ENCODE peak calls at places on chromosomes 4 and X, in four cellular contexts. K, Y, L and M are unnamed samples.

GRCh38 chr4:76194325-76194724 is 19.3 kb downstream of the SCARB2 start:
- DNase-seq in K (peak; percentile 98), Y (peak; percentile 33), L (peak; percentile 85), M (no peak)

GRCh38 chrX:16711219-16712115 is 1.0 kb downstream of the CTPS2 start:
- DNase-seq in K (no peak), Y (peak; percentile 10), L (peak; percentile 18), M (peak; percentile 27)

GRCh38 chr4:111943796-111944203 is 201.5 kb upstream of the FAM241A start:
- DNase-seq in K (peak; percentile 9), Y (peak; percentile 30), L (peak; percentile 47), M (no peak)

GRCh38 chrX:112163916-112164315 is 81.3 kb upstream of the TRPC5 start:
- DNase-seq in K (peak; percentile 60), Y (no peak), L (no peak), M (no peak)

GRCh38 chr4:56038763-56039162 is 90.0 kb downstream of the CEP135 start:
- DNase-seq in K (no peak), Y (no peak), L (peak; percentile 52), M (no peak)

GRCh38 chrX:152993933-152994332 is at the start of gene PNMA5:
- DNase-seq in K (no peak), Y (no peak), L (no peak), M (no peak)

GRCh38 chrX:30816079-30816478 is 73.0 kb downstream of the TAB3 start:
- DNase-seq in K (no peak), Y (no peak), L (no peak), M (no peak)

GRCh38 chr4:149638073-149638472 is 177.6 kb downstream of the IQCM start:
- DNase-seq in K (peak; percentile 80), Y (no peak), L (peak; percentile 79), M (no peak)

GRCh38 chr4:72817012-72817411 is 248.0 kb upstream of the ADAMTS3 start:
- DNase-seq in K (peak; percentile 60), Y (no peak), L (peak; percentile 18), M (no peak)

GRCh38 chrX:104280609-104281008 is 25.9 kb upstream of the ESX1 start:
- DNase-seq in K (no peak), Y (no peak), L (no peak), M (no peak)

GRCh38 chrX:46978341-46979291 is 66.4 kb downstream of the JADE3 start:
- DNase-seq in K (peak; percentile 55), Y (peak; percentile 87), L (peak; percentile 84), M (peak; percentile 79)

GRCh38 chrX:96729868-96730643 is 45.4 kb downstream of the DIAPH2 start:
- DNase-seq in K (no peak), Y (no peak), L (no peak), M (no peak)
- H3K9ac ChIP-seq in K (no peak overlapping the region), Y (no peak overlapping the region), L (no peak overlapping the region), M (no peak overlapping the region)

GRCh38 chr4:46390353-46391058 is 578 bp upstream of the GABRA2 start:
- DNase-seq in K (no peak), Y (no peak), L (no peak), M (no peak)
- H3K4me3 ChIP-seq in K (no peak overlapping the region), Y (no peak overlapping the region), L (no peak overlapping the region), M (no peak overlapping the region)

GRCh38 chr4:88870428-88870827 is 172.8 kb upstream of the NAP1L5 start:
- DNase-seq in K (no peak), Y (no peak), L (no peak), M (no peak)
- TF ChIP-seq EZH2 in K (no peak), Y (no peak), L (no peak), M (no peak)

GRCh38 chrX:154710309-154710708 is 40.6 kb downstream of the GAB3 start:
- DNase-seq in K (no peak), Y (no peak), L (no peak), M (no peak)
- H3K9ac ChIP-seq in K (no peak overlapping the region), Y (no peak overlapping the region), L (no peak overlapping the region), M (no peak overlapping the region)

DNA sequence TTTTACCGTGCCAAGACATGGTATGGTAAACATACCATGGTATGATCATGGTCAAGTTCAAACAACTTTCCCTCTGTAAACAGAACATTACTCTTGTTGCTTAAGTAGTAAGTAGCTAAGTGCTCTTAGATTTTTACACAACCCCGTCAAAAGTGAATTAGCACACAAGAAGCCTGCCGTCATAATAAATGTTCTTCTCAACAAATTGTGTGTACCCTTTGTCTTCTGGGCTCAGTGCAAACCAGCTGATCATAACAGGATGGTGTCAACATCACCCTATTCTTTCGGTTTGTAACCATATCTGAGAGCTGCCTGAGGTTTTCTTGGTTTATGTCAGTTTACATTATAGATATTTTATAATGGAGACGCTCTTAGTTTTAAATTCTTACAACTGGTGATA is 28.8 kb downstream of the MSL3 start:
- DNase-seq in K (no peak), Y (no peak), L (no peak), M (no peak)
- H3K4me3 ChIP-seq in K (no peak overlapping the region), Y (no peak overlapping the region), L (no peak overlapping the region), M (no peak overlapping the region)

GRCh38 chr4:183180096-183180495 is 81.0 kb downstream of the WWC2 start:
- DNase-seq in K (no peak), Y (no peak), L (no peak), M (no peak)

GRCh38 chr4:183175631-183176232 is 76.7 kb downstream of the WWC2 start:
- DNase-seq in K (peak; percentile 82), Y (peak; percentile 68), L (peak; percentile 69), M (no peak)

GRCh38 chr4:183177001-183177400 is 77.9 kb downstream of the WWC2 start:
- DNase-seq in K (peak; percentile 17), Y (no peak), L (peak; percentile 66), M (no peak)

GRCh38 chr4:183180621-183181020 is 81.6 kb downstream of the WWC2 start:
- DNase-seq in K (no peak), Y (no peak), L (no peak), M (no peak)

DNA sequence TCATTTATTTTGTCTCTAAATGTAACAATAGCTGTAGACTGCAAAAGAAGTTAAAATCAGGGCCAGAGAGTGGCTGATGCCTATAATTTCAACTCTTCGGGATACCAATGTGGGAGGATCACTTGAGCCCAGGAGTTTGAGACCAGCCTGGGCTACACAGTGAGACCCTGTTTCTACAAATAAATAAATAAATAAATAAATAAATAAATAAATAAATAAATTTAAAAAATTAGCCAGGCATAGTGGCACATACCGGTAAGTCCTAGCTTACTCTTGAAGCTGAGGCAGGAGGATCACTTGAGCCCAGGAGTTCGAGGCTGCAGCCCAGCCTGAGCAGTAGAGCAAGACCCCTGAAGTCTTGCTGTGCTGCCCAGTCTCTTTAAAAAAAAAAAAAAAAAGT is 79.1 kb downstream of the WWC2 start:
- DNase-seq in K (no peak), Y (no peak), L (no peak), M (no peak)
- TF ChIP-seq EZH2 in K (no peak), Y (no peak), L (no peak), M (no peak)

GRCh38 chr4:183636488-183636887 is 22.5 kb downstream of the RWDD4 start:
- DNase-seq in K (no peak), Y (peak; percentile 44), L (peak; percentile 32), M (no peak)
- H3K9ac ChIP-seq in K (no peak overlapping the region), Y (peak overlapping the region; percentile 45), L (peak overlapping the region; percentile 49), M (no peak overlapping the region)